ENCODE peak calls at places on chromosomes 6 and 20, in ten cellular contexts. C is A549, A is fibroblast of lung, E is epithelial cell of esophagus, V is thoracic aorta, H is cardiac fibroblast, U is uterus, J is heart right ventricle, I is prostate gland, Y is sigmoid colon. D is an unnamed sample.

GRCh38 chr20:33789109-33789857 is 21.9 kb upstream of the CHMP4B start:
- DNase-seq in C (peak; percentile 95), A (peak; percentile 86), E (peak; percentile 99), V (peak; percentile 20), H (peak; percentile 98), U (peak; percentile 79), J (no peak), I (peak; percentile 89), Y (peak; percentile 89), D (peak; percentile 92)

GRCh38 chr20:22412977-22413868 is 171.1 kb downstream of the FOXA2 start:
- DNase-seq in C (no peak), A (no peak), E (no peak), V (no peak), H (no peak), U (no peak), J (no peak), I (no peak), Y (no peak), D (no peak)

GRCh38 chr6:6758915-6759654 is 170.6 kb downstream of the LY86 start:
- DNase-seq in C (peak; percentile 30), A (peak; percentile 83), E (peak; percentile 53), V (no peak), H (peak; percentile 75), U (peak; percentile 63), J (no peak), I (no peak), Y (peak; percentile 72), D (peak; percentile 68)

GRCh38 chr6:99850841-99851240 is 143.2 kb downstream of the MCHR2 start:
- DNase-seq in C (no peak), A (no peak), E (no peak), V (no peak), H (no peak), U (no peak), J (no peak), I (no peak), Y (no peak), D (no peak)

GRCh38 chr6:73503027-73503772 is 17.6 kb downstream of the EEF1A1 start:
- DNase-seq in C (no peak), A (peak; percentile 30), E (no peak), V (no peak), H (no peak), U (no peak), J (no peak), I (no peak), Y (no peak), D (no peak)

GRCh38 chr6:163260111-163260895 is 154.2 kb upstream of the QKI start:
- DNase-seq in C (no peak), A (peak; percentile 14), E (no peak), V (no peak), H (peak; percentile 19), U (no peak), J (peak; percentile 55), I (no peak), Y (no peak), D (peak; percentile 22)

GRCh38 chr6:151493495-151494234 is at the start of gene CCDC170:
- DNase-seq in C (peak; percentile 25), A (no peak), E (no peak), V (no peak), H (peak; percentile 10), U (no peak), J (peak; percentile 64), I (no peak), Y (no peak), D (peak; percentile 19)

GRCh38 chr20:4709261-4710105 is 12.2 kb upstream of the PRND start:
- DNase-seq in C (no peak), A (no peak), E (no peak), V (no peak), H (no peak), U (no peak), J (no peak), I (no peak), Y (no peak), D (no peak)

GRCh38 chr20:10076126-10077080 is 41.6 kb downstream of the ANKEF1 start:
- DNase-seq in C (no peak), A (peak; percentile 9), E (peak; percentile 70), V (no peak), H (peak; percentile 49), U (peak; percentile 18), J (no peak), I (peak; percentile 8), Y (no peak), D (peak; percentile 16)

GRCh38 chr6:16493802-16494201 is 255.4 kb downstream of the GMPR start:
- DNase-seq in C (no peak), A (no peak), E (no peak), V (no peak), H (no peak), U (no peak), J (no peak), I (no peak), Y (no peak), D (no peak)

DNA sequence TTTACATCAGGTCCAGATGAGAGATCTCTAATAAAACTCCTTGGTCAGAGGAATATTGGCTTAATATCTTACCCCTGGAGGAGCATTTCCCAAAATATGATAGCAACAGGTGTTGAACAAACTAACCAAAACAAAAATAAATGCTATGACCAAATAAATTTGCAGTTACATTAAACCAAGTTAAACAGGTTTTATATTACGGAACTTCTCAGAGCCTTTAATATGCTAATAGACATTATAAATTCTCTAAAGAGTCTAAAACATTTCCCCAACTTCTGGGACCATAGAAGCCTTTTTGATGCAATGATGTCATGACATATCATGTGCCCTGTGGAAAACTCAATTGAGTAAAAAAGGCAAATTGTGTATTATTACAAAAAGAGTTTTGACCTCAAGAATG is 90.9 kb upstream of the ARMC2 start:
- DNase-seq in C (no peak), A (no peak), E (no peak), V (no peak), H (no peak), U (no peak), J (no peak), I (no peak), Y (no peak), D (no peak)
- TF ChIP-seq CTCF in C (no peak), A (no peak), E (no peak), V (no peak), H (no peak), U (no peak), J (no peak), I (no peak), Y (no peak), D (no peak)

GRCh38 chr6:124660185-124660584 is 302.1 kb upstream of the RNF217 start:
- DNase-seq in C (no peak), A (no peak), E (no peak), V (no peak), H (no peak), U (no peak), J (no peak), I (no peak), Y (no peak), D (no peak)
- H3K4me3 ChIP-seq in C (no peak overlapping the region), A (no peak overlapping the region), E (no peak overlapping the region), V (no peak overlapping the region), H (no peak overlapping the region), U (no peak overlapping the region), J (no peak overlapping the region), I (no peak overlapping the region), Y (no peak overlapping the region), D (no peak overlapping the region)

GRCh38 chr6:116535109-116535508 is 10.4 kb downstream of the TRAPPC3L start:
- DNase-seq in C (no peak), A (no peak), E (peak; percentile 84), V (no peak), H (no peak), U (no peak), J (no peak), I (no peak), Y (no peak), D (no peak)

GRCh38 chr6:116536216-116536621 is 9.3 kb downstream of the TRAPPC3L start:
- DNase-seq in C (peak; percentile 11), A (peak; percentile 78), E (peak; percentile 94), V (no peak), H (peak; percentile 85), U (no peak), J (no peak), I (peak; percentile 33), Y (no peak), D (peak; percentile 70)

GRCh38 chr6:116531675-116532570 is 13.6 kb downstream of the TRAPPC3L start:
- DNase-seq in C (peak; percentile 28), A (peak; percentile 86), E (peak; percentile 69), V (no peak), H (peak; percentile 88), U (peak; percentile 52), J (peak; percentile 5), I (peak; percentile 13), Y (no peak), D (peak; percentile 81)

GRCh38 chr6:116530436-116530835 is 15.0 kb downstream of the TRAPPC3L start:
- DNase-seq in C (no peak), A (peak; percentile 41), E (no peak), V (no peak), H (no peak), U (no peak), J (no peak), I (no peak), Y (no peak), D (peak; percentile 53)

GRCh38 chr6:116533233-116533957 is 12.1 kb downstream of the TRAPPC3L start:
- DNase-seq in C (no peak), A (no peak), E (no peak), V (no peak), H (no peak), U (no peak), J (no peak), I (no peak), Y (no peak), D (no peak)
- TF ChIP-seq CTCF in C (no peak), A (no peak), E (no peak), V (no peak), H (peak; percentile 4), U (no peak), J (no peak), I (no peak), Y (no peak), D (peak; percentile 16)

GRCh38 chr20:44701116-44701865 is 13.9 kb upstream of the CCN5 start:
- DNase-seq in C (no peak), A (peak; percentile 74), E (no peak), V (no peak), H (no peak), U (no peak), J (no peak), I (no peak), Y (no peak), D (no peak)

GRCh38 chr20:44698351-44698750 is 16.8 kb upstream of the CCN5 start:
- DNase-seq in C (no peak), A (no peak), E (no peak), V (no peak), H (no peak), U (no peak), J (no peak), I (no peak), Y (no peak), D (no peak)

GRCh38 chr20:44702776-44703175 is 12.4 kb upstream of the CCN5 start:
- DNase-seq in C (no peak), A (peak; percentile 98), E (no peak), V (peak; percentile 76), H (peak; percentile 97), U (peak; percentile 87), J (peak; percentile 89), I (no peak), Y (peak; percentile 94), D (peak; percentile 95)

GRCh38 chr20:44701889-44702288 is 13.3 kb upstream of the CCN5 start:
- DNase-seq in C (no peak), A (no peak), E (no peak), V (no peak), H (no peak), U (no peak), J (no peak), I (no peak), Y (no peak), D (no peak)

DNA sequence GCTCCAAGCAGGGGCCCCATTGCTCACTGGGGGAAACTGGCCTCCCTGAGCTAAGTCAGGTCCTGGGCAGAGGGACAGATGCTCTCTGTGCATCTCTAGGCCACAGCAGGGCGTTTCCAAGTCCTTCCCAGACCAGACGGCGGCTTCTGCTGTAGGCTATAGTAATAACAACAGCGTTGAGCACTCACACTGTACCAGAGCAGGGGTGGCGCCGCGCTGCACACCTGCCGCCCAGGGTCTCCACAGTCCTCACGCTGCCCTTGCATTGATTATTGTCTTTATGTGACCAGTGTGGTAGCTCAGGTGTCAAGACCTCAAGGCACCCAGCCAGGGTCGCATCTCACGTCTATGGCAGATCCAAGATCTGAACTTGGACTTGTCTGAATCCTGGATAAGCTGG is 14.9 kb upstream of the CCN5 start:
- DNase-seq in C (no peak), A (no peak), E (no peak), V (no peak), H (no peak), U (no peak), J (no peak), I (no peak), Y (no peak), D (no peak)
- H3K4me3 ChIP-seq in C (no peak overlapping the region), A (no peak overlapping the region), E (no peak overlapping the region), V (no peak overlapping the region), H (no peak overlapping the region), U (no peak overlapping the region), J (no peak overlapping the region), I (no peak overlapping the region), Y (no peak overlapping the region), D (no peak overlapping the region)

D was measured in astrocyte of the spinal cord.